ENCODE peak calls at places on chromosomes 1 and 21, in four cellular contexts. G, R, K and N are unnamed samples.
A peak's percentile ranks its signal among the peaks of the same experiment; 100 is the strongest.

GRCh38 chr1:168135116-168135981 is 1.4 kb downstream of the GPR161 start:
- DNase-seq in G (no peak), R (no peak), K (no peak), N (no peak)

GRCh38 chr1:56120021-56120420 is 459.3 kb downstream of the PLPP3 start:
- DNase-seq in G (no peak), R (no peak), K (no peak), N (no peak)

GRCh38 chr1:6454856-6455751 is 10.9 kb downstream of the TNFRSF25 start:
- DNase-seq in G (no peak), R (no peak), K (no peak), N (no peak)

GRCh38 chr1:39632491-39633417 is 6.7 kb downstream of the HEYL start:
- DNase-seq in G (no peak), R (peak; percentile 85), K (no peak), N (no peak)

GRCh38 chr1:2612591-2613365 is 20.0 kb downstream of the MMEL1 start:
- DNase-seq in G (no peak), R (peak; percentile 21), K (no peak), N (no peak)

GRCh38 chr1:221543529-221544120 is 198.3 kb downstream of the DUSP10 start:
- DNase-seq in G (peak; percentile 2), R (no peak), K (no peak), N (no peak)

GRCh38 chr1:227333423-227333822 is 15.1 kb upstream of the CDC42BPA start:
- DNase-seq in G (no peak), R (no peak), K (no peak), N (no peak)

GRCh38 chr1:98051065-98051675 is 130.3 kb upstream of the DPYD start:
- DNase-seq in G (peak; percentile 51), R (peak; percentile 59), K (peak; percentile 48), N (no peak)

GRCh38 chr1:32358435-32358834 is 3.9 kb downstream of the FAM229A start:
- DNase-seq in G (no peak), R (no peak), K (no peak), N (no peak)

GRCh38 chr1:210272666-210273065 is 40.1 kb downstream of the SERTAD4 start:
- DNase-seq in G (no peak), R (no peak), K (no peak), N (no peak)

GRCh38 chr1:56000424-56000823 is 578.9 kb downstream of the PLPP3 start:
- DNase-seq in G (no peak), R (no peak), K (no peak), N (no peak)

GRCh38 chr1:175663991-175664390 is 79.4 kb downstream of the TNR start:
- DNase-seq in G (no peak), R (no peak), K (no peak), N (no peak)

GRCh38 chr1:169070547-169070946 is 35.9 kb upstream of the ATP1B1 start:
- DNase-seq in G (no peak), R (peak; percentile 57), K (no peak), N (no peak)

GRCh38 chr21:17730782-17731181 is 88.4 kb downstream of the C21orf91 start:
- DNase-seq in G (no peak), R (no peak), K (no peak), N (no peak)

GRCh38 chr1:221886311-221887090 is 144.6 kb upstream of the DUSP10 start:
- DNase-seq in G (no peak), R (no peak), K (no peak), N (no peak)

GRCh38 chr1:22117851-22118250 is 25.0 kb downstream of the WNT4 start:
- DNase-seq in G (no peak), R (no peak), K (no peak), N (no peak)

GRCh38 chr1:980602-981395 is 1.1 kb downstream of the PERM1 start:
- DNase-seq in G (no peak), R (peak; percentile 89), K (no peak), N (no peak)

GRCh38 chr1:219790834-219791615 is 137.3 kb downstream of the SLC30A10 start:
- DNase-seq in G (no peak), R (no peak), K (no peak), N (no peak)

GRCh38 chr1:241079018-241079417 is 278.0 kb downstream of the RGS7 start:
- DNase-seq in G (no peak), R (no peak), K (no peak), N (no peak)

GRCh38 chr1:153578490-153578889 is 12.8 kb upstream of the S100A2 start:
- DNase-seq in G (no peak), R (no peak), K (no peak), N (no peak)

GRCh38 chr1:14768589-14769304 is 170.3 kb downstream of the KAZN start:
- DNase-seq in G (no peak), R (no peak), K (no peak), N (no peak)

GRCh38 chr1:105398909-105399308 is 1649.2 kb downstream of the AMY1C start:
- DNase-seq in G (no peak), R (no peak), K (no peak), N (no peak)

GRCh38 chr1:202237052-202237451 is 43.5 kb downstream of the LGR6 start:
- DNase-seq in G (peak; percentile 63), R (no peak), K (no peak), N (no peak)

GRCh38 chr1:215891673-215892072 is 324.6 kb downstream of the KCTD3 start:
- DNase-seq in G (no peak), R (no peak), K (no peak), N (no peak)

GRCh38 chr1:33260435-33260980 is 4.2 kb downstream of the ZNF362 start:
- DNase-seq in G (no peak), R (no peak), K (no peak), N (no peak)

GRCh38 chr1:37680933-37681332 is 11.4 kb upstream of the CDCA8 start:
- DNase-seq in G (no peak), R (no peak), K (no peak), N (no peak)

GRCh38 chr1:16677552-16678423 is 11.0 kb upstream of the RNU1-3 start:
- DNase-seq in G (peak; percentile 79), R (no peak), K (no peak), N (no peak)

GRCh38 chr1:63955746-63956145 is 181.9 kb downstream of the ROR1 start:
- DNase-seq in G (no peak), R (no peak), K (no peak), N (no peak)

GRCh38 chr1:64811131-64811530 is 66.3 kb downstream of the RAVER2 start:
- DNase-seq in G (no peak), R (no peak), K (no peak), N (no peak)

GRCh38 chr1:2506901-2507565 is 19.4 kb downstream of the PANK4 start:
- DNase-seq in G (no peak), R (no peak), K (no peak), N (no peak)

GRCh38 chr21:32861871-32862270 is 90.3 kb upstream of the PAXBP1 start:
- DNase-seq in G (no peak), R (no peak), K (no peak), N (no peak)

GRCh38 chr21:45747802-45748445 is 104.4 kb downstream of the PCBP3 start:
- DNase-seq in G (peak; percentile 18), R (no peak), K (no peak), N (no peak)

GRCh38 chr1:201013991-201014815 is 9.3 kb downstream of the KIF21B start:
- DNase-seq in G (no peak), R (no peak), K (no peak), N (no peak)

GRCh38 chr1:78286686-78287085 is 204.1 kb upstream of the PTGFR start:
- DNase-seq in G (no peak), R (no peak), K (no peak), N (no peak)

GRCh38 chr1:58848818-58849411 is 65.1 kb upstream of the JUN start:
- DNase-seq in G (peak; percentile 94), R (peak; percentile 75), K (no peak), N (no peak)